ENCODE peak calls at places on chromosomes 5 and 9, in six cellular contexts. One of them, this sample, is unnamed.

GRCh38 chr5:150339165-150339564 is 18.3 kb upstream of the TCOF1 start:
- DNase-seq in activated CD4-positive, alpha-beta T cell treated with anti-CD3 and anti-CD28 coated beads, Interleukin-2, amount 50 U/mL, for 1 hour: no peak
- DNase-seq in putamen: peak; percentile 72
- DNase-seq in stimulated activated naive CD4-positive, alpha-beta T cell: no peak
- DNase-seq in NCI-H146: peak; percentile 68
- DNase-seq in SJSA1: no peak
- DNase-seq in this sample: no peak

GRCh38 chr9:107044872-107045271 is 181.9 kb downstream of the ZNF462 start:
- DNase-seq in activated CD4-positive, alpha-beta T cell treated with anti-CD3 and anti-CD28 coated beads, Interleukin-2, amount 50 U/mL, for 1 hour: no peak
- DNase-seq in putamen: no peak
- DNase-seq in stimulated activated naive CD4-positive, alpha-beta T cell: no peak
- DNase-seq in NCI-H146: peak; percentile 5
- DNase-seq in SJSA1: no peak
- DNase-seq in this sample: no peak

GRCh38 chr9:61667559-61668121 is 477.8 kb downstream of the SPATA31A7 start:
- DNase-seq in activated CD4-positive, alpha-beta T cell treated with anti-CD3 and anti-CD28 coated beads, Interleukin-2, amount 50 U/mL, for 1 hour: no peak
- DNase-seq in putamen: no peak
- DNase-seq in stimulated activated naive CD4-positive, alpha-beta T cell: no peak
- DNase-seq in NCI-H146: no peak
- DNase-seq in SJSA1: no peak
- DNase-seq in this sample: peak; percentile 42

GRCh38 chr5:15234366-15234765 is 265.6 kb upstream of the FBXL7 start:
- DNase-seq in activated CD4-positive, alpha-beta T cell treated with anti-CD3 and anti-CD28 coated beads, Interleukin-2, amount 50 U/mL, for 1 hour: no peak
- DNase-seq in putamen: no peak
- DNase-seq in stimulated activated naive CD4-positive, alpha-beta T cell: no peak
- DNase-seq in NCI-H146: no peak
- DNase-seq in SJSA1: no peak
- DNase-seq in this sample: no peak

GRCh38 chr5:32312194-32312681 is 501 bp downstream of the MTMR12 start:
- DNase-seq in activated CD4-positive, alpha-beta T cell treated with anti-CD3 and anti-CD28 coated beads, Interleukin-2, amount 50 U/mL, for 1 hour: peak; percentile 35
- DNase-seq in putamen: no peak
- DNase-seq in stimulated activated naive CD4-positive, alpha-beta T cell: no peak
- DNase-seq in NCI-H146: peak; percentile 67
- DNase-seq in SJSA1: peak; percentile 40
- DNase-seq in this sample: peak; percentile 94

GRCh38 chr5:141713616-141714309 is 31.7 kb upstream of the ARAP3 start:
- DNase-seq in activated CD4-positive, alpha-beta T cell treated with anti-CD3 and anti-CD28 coated beads, Interleukin-2, amount 50 U/mL, for 1 hour: no peak
- DNase-seq in putamen: no peak
- DNase-seq in stimulated activated naive CD4-positive, alpha-beta T cell: no peak
- DNase-seq in NCI-H146: no peak
- DNase-seq in SJSA1: no peak
- DNase-seq in this sample: no peak

GRCh38 chr9:127450170-127450830 is 906 bp downstream of the RPL12 start:
- DNase-seq in activated CD4-positive, alpha-beta T cell treated with anti-CD3 and anti-CD28 coated beads, Interleukin-2, amount 50 U/mL, for 1 hour: no peak
- DNase-seq in putamen: no peak
- DNase-seq in stimulated activated naive CD4-positive, alpha-beta T cell: no peak
- DNase-seq in NCI-H146: no peak
- DNase-seq in SJSA1: no peak
- DNase-seq in this sample: no peak

GRCh38 chr5:170302729-170303501 is 5.3 kb upstream of the LCP2 start:
- DNase-seq in activated CD4-positive, alpha-beta T cell treated with anti-CD3 and anti-CD28 coated beads, Interleukin-2, amount 50 U/mL, for 1 hour: peak; percentile 66
- DNase-seq in putamen: no peak
- DNase-seq in stimulated activated naive CD4-positive, alpha-beta T cell: peak; percentile 87
- DNase-seq in NCI-H146: no peak
- DNase-seq in SJSA1: no peak
- DNase-seq in this sample: peak; percentile 93

GRCh38 chr9:8733096-8733954 is 933.7 kb upstream of the DMAC1 start:
- DNase-seq in activated CD4-positive, alpha-beta T cell treated with anti-CD3 and anti-CD28 coated beads, Interleukin-2, amount 50 U/mL, for 1 hour: no peak
- DNase-seq in putamen: peak; percentile 70
- DNase-seq in stimulated activated naive CD4-positive, alpha-beta T cell: no peak
- DNase-seq in NCI-H146: peak; percentile 98
- DNase-seq in SJSA1: no peak
- DNase-seq in this sample: peak; percentile 67

GRCh38 chr5:42806004-42806700 is 5.5 kb downstream of the SELENOP start:
- DNase-seq in activated CD4-positive, alpha-beta T cell treated with anti-CD3 and anti-CD28 coated beads, Interleukin-2, amount 50 U/mL, for 1 hour: no peak
- DNase-seq in putamen: no peak
- DNase-seq in stimulated activated naive CD4-positive, alpha-beta T cell: no peak
- DNase-seq in NCI-H146: no peak
- DNase-seq in SJSA1: no peak
- DNase-seq in this sample: no peak